ENCODE peak calls at places on chromosomes 2 and 18, in five cellular contexts. R, C, I, U and D are unnamed samples.

GRCh38 chr2:144324446-144325045 is 195.4 kb downstream of the ZEB2 start:
- DNase-seq in R (no peak), C (no peak), I (no peak), U (no peak), D (no peak)

GRCh38 chr2:60316381-60317028 is 236.9 kb downstream of the BCL11A start:
- DNase-seq in R (no peak), C (no peak), I (no peak), U (no peak), D (no peak)

GRCh38 chr2:114089636-114090325 is 199.9 kb downstream of the ACTR3 start:
- DNase-seq in R (no peak), C (no peak), I (no peak), U (no peak), D (no peak)

GRCh38 chr2:213275265-213275664 is 9.0 kb upstream of the SPAG16 start:
- DNase-seq in R (no peak), C (no peak), I (no peak), U (no peak), D (no peak)

GRCh38 chr2:128202791-128203190 is 111.8 kb downstream of the UGGT1 start:
- DNase-seq in R (no peak), C (no peak), I (no peak), U (no peak), D (no peak)

GRCh38 chr2:237574894-237575868 is 8.8 kb downstream of the PRLH start:
- DNase-seq in R (no peak), C (no peak), I (no peak), U (no peak), D (no peak)

GRCh38 chr2:216987176-216987809 is 127.4 kb upstream of the TNP1 start:
- DNase-seq in R (no peak), C (no peak), I (no peak), U (no peak), D (no peak)

GRCh38 chr2:23617167-23617787 is 232.3 kb downstream of the KLHL29 start:
- DNase-seq in R (peak), C (no peak), I (no peak), U (no peak), D (no peak)

GRCh38 chr18:76494541-76495403 is at the start of gene ZNF516:
- DNase-seq in R (peak), C (no peak), I (peak), U (peak), D (no peak)

GRCh38 chr2:73268831-73269685 is 15.2 kb downstream of the FBXO41 start:
- DNase-seq in R (peak), C (no peak), I (peak), U (peak), D (no peak)

GRCh38 chr2:174951746-174952145 is 53.4 kb downstream of the CHN1 start:
- DNase-seq in R (peak), C (no peak), I (no peak), U (no peak), D (peak)

GRCh38 chr2:88638743-88639142 is 11.5 kb upstream of the EIF2AK3 start:
- DNase-seq in R (no peak), C (no peak), I (no peak), U (no peak), D (no peak)

GRCh38 chr2:31504305-31504704 is 76.4 kb downstream of the SRD5A2 start:
- DNase-seq in R (no peak), C (no peak), I (no peak), U (no peak), D (no peak)

GRCh38 chr2:70087703-70088507 is 628 bp downstream of the PCBP1 start:
- DNase-seq in R (peak), C (peak), I (peak), U (peak), D (peak)

GRCh38 chr2:20877944-20878343 is 55.0 kb upstream of the LDAH start:
- DNase-seq in R (no peak), C (no peak), I (no peak), U (no peak), D (no peak)

GRCh38 chr2:132627542-132627941 is 42.5 kb downstream of the LYPD1 start:
- DNase-seq in R (no peak), C (no peak), I (no peak), U (no peak), D (no peak)